ENCODE peak calls at places on chromosomes 1 and 21, in four cellular contexts. One of them, this sample, is unnamed.

GRCh38 chr21:37044643-37045042 is 28.2 kb downstream of the PIGP start:
- DNase-seq in H1: no peak
- DNase-seq in K562: no peak
- DNase-seq in GM12878: no peak
- DNase-seq in this sample: no peak

GRCh38 chr1:162285149-162285561 is 91.5 kb downstream of the SPATA46 start:
- DNase-seq in H1: no peak
- DNase-seq in K562: no peak
- DNase-seq in GM12878: no peak
- DNase-seq in this sample: peak; percentile 72

GRCh38 chr1:166032901-166033371 is 133.9 kb downstream of the FAM78B start:
- DNase-seq in H1: no peak
- DNase-seq in K562: no peak
- DNase-seq in GM12878: no peak
- DNase-seq in this sample: no peak

GRCh38 chr21:46304955-46305354 is 18.7 kb downstream of the C21orf58 start:
- DNase-seq in H1: no peak
- DNase-seq in K562: no peak
- DNase-seq in GM12878: no peak
- DNase-seq in this sample: no peak

GRCh38 chr1:178939328-178939727 is 68.5 kb upstream of the ANGPTL1 start:
- DNase-seq in H1: no peak
- DNase-seq in K562: no peak
- DNase-seq in GM12878: no peak
- DNase-seq in this sample: no peak

GRCh38 chr1:94753171-94753972 is 66.8 kb upstream of the SLC44A3 start:
- DNase-seq in H1: no peak
- DNase-seq in K562: no peak
- DNase-seq in GM12878: no peak
- DNase-seq in this sample: peak; percentile 26

GRCh38 chr1:13901041-13901440 is 201.1 kb downstream of the PRDM2 start:
- DNase-seq in H1: no peak
- DNase-seq in K562: no peak
- DNase-seq in GM12878: no peak
- DNase-seq in this sample: no peak

GRCh38 chr1:7045897-7046296 is 260.6 kb downstream of the CAMTA1 start:
- DNase-seq in H1: no peak
- DNase-seq in K562: no peak
- DNase-seq in GM12878: no peak
- DNase-seq in this sample: no peak

GRCh38 chr1:207964195-207964966 is 53.5 kb upstream of the CD34 start:
- DNase-seq in H1: no peak
- DNase-seq in K562: peak; percentile 35
- DNase-seq in GM12878: no peak
- DNase-seq in this sample: no peak

GRCh38 chr1:52368383-52369172 is 2.6 kb upstream of the CC2D1B start:
- DNase-seq in H1: no peak
- DNase-seq in K562: no peak
- DNase-seq in GM12878: no peak
- DNase-seq in this sample: peak; percentile 58

GRCh38 chr1:201917362-201918033 is 28.8 kb downstream of the SHISA4 start:
- DNase-seq in H1: no peak
- DNase-seq in K562: no peak
- DNase-seq in GM12878: no peak
- DNase-seq in this sample: no peak

GRCh38 chr1:36576677-36577076 is 94.0 kb upstream of the CSF3R start:
- DNase-seq in H1: no peak
- DNase-seq in K562: no peak
- DNase-seq in GM12878: no peak
- DNase-seq in this sample: no peak

GRCh38 chr1:31811605-31812004 is 4.2 kb downstream of the SPOCD1 start:
- DNase-seq in H1: no peak
- DNase-seq in K562: peak; percentile 12
- DNase-seq in GM12878: no peak
- DNase-seq in this sample: peak; percentile 35

GRCh38 chr1:70866522-70867256 is 180.9 kb downstream of the PTGER3 start:
- DNase-seq in H1: no peak
- DNase-seq in K562: no peak
- DNase-seq in GM12878: no peak
- DNase-seq in this sample: no peak

GRCh38 chr1:39799770-39800470 is 11.3 kb upstream of the BMP8B start:
- DNase-seq in H1: no peak
- DNase-seq in K562: peak; percentile 89
- DNase-seq in GM12878: no peak
- DNase-seq in this sample: peak; percentile 52

GRCh38 chr1:54254055-54254454 is 54.1 kb downstream of the MRPL37 start:
- DNase-seq in H1: no peak
- DNase-seq in K562: no peak
- DNase-seq in GM12878: no peak
- DNase-seq in this sample: no peak

GRCh38 chr1:223291796-223292195 is 72.2 kb downstream of the SUSD4 start:
- DNase-seq in H1: no peak
- DNase-seq in K562: no peak
- DNase-seq in GM12878: no peak
- DNase-seq in this sample: no peak

GRCh38 chr1:42950146-42950480 is 8.6 kb downstream of the SLC2A1 start:
- DNase-seq in H1: no peak
- DNase-seq in K562: no peak
- DNase-seq in GM12878: no peak
- DNase-seq in this sample: no peak
- TF ChIP-seq SRF in H1: no peak
- TF ChIP-seq SRF in K562: no peak
- TF ChIP-seq SRF in GM12878: no peak
- TF ChIP-seq SRF in this sample: no peak

GRCh38 chr1:3858231-3858981 is 1.1 kb downstream of the DFFB start:
- DNase-seq in H1: no peak
- DNase-seq in K562: peak; percentile 24
- DNase-seq in GM12878: no peak
- DNase-seq in this sample: peak; percentile 22
- TF ChIP-seq CBX5 in H1: no peak
- TF ChIP-seq CBX5 in K562: no peak
- TF ChIP-seq CBX5 in GM12878: no peak
- TF ChIP-seq CBX5 in this sample: no peak

GRCh38 chr1:248805905-248806304 is 19.8 kb downstream of the SH3BP5L start:
- DNase-seq in H1: no peak
- DNase-seq in K562: no peak
- DNase-seq in GM12878: no peak
- DNase-seq in this sample: no peak

GRCh38 chr1:248808876-248809275 is 16.8 kb downstream of the SH3BP5L start:
- DNase-seq in H1: no peak
- DNase-seq in K562: peak; percentile 2
- DNase-seq in GM12878: no peak
- DNase-seq in this sample: no peak

GRCh38 chr1:248804771-248805681 is 20.7 kb downstream of the SH3BP5L start:
- DNase-seq in H1: no peak
- DNase-seq in K562: no peak
- DNase-seq in GM12878: peak; percentile 73
- DNase-seq in this sample: no peak

GRCh38 chr1:248810000-248810726 is 15.6 kb downstream of the SH3BP5L start:
- DNase-seq in H1: no peak
- DNase-seq in K562: peak; percentile 3
- DNase-seq in GM12878: no peak
- DNase-seq in this sample: no peak

GRCh38 chr1:248807067-248807737 is 18.5 kb downstream of the SH3BP5L start:
- DNase-seq in H1: no peak
- DNase-seq in K562: peak; percentile 70
- DNase-seq in GM12878: no peak
- DNase-seq in this sample: peak; percentile 50
- TF ChIP-seq SRF in H1: no peak
- TF ChIP-seq SRF in K562: no peak
- TF ChIP-seq SRF in GM12878: no peak
- TF ChIP-seq SRF in this sample: no peak

GRCh38 chr1:235766794-235767285 is 99.9 kb downstream of the LYST start:
- DNase-seq in H1: no peak
- DNase-seq in K562: no peak
- DNase-seq in GM12878: no peak
- DNase-seq in this sample: no peak
- TF ChIP-seq CBX5 in H1: no peak
- TF ChIP-seq CBX5 in K562: no peak
- TF ChIP-seq CBX5 in GM12878: no peak
- TF ChIP-seq CBX5 in this sample: no peak

DNA sequence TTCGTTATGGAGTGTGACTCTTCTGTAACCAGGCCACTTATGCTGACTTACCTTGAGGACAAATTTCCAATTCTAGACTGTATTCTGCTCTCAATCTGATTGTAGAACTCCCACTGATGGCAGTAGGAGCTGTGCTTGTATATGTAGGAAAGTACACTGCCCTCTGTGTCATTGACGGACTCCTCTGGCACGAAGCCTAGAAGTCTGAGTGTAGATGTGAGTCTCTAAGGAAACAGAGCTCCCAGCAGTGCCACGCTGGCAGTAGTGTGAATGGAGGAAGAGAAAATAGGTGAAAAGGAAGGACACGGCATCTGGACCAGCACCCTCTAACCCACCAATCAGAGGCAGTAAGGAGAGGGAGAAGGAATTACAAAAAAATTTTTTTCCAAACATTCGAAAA is 130.4 kb upstream of the ADGRL2 start:
- DNase-seq in H1: no peak
- DNase-seq in K562: no peak
- DNase-seq in GM12878: no peak
- DNase-seq in this sample: no peak
- TF ChIP-seq SRF in H1: no peak
- TF ChIP-seq SRF in K562: no peak
- TF ChIP-seq SRF in GM12878: no peak
- TF ChIP-seq SRF in this sample: no peak

DNA sequence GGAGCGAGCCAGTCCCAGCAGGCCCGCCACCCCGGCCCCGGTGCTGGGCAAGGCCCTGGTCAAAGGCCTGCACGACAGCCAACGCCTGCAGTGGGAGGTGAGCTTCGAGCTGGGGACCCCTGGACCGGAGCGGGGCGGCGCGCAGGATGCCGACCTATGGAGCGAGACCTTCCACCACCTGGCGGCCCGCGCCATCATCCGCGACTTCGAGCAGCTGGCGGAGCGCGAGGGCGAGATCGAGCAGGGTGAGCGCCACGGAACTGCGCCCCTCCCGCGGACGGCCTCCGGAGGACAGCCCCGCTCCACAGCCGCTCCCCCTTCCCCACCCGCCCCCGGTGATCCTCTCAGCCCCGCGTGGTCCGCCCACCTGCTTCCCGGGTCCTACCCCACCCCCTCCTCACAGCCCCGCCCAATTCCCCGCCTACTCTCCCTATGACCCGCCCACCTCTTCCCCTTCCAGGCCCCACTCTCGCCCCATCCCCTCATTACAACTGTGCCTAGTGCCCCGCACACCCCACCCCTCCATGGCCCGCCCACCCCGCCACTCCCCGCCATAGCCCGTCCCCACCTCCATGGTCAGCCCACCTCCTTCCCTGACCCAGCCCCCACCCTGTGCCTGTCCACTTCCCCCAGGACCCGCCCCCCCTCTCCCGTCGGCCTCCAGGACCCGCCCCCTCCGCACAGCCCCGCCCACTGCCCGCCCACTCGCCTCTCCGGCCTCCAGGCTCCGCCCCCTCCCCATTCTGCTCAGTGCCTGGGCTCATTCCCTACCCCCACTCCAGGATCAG is 52.7 kb downstream of the VWA5B1 start:
- DNase-seq in H1: peak; percentile 49
- DNase-seq in K562: peak; percentile 94
- DNase-seq in GM12878: no peak
- DNase-seq in this sample: no peak
- TF ChIP-seq CBX5 in H1: no peak
- TF ChIP-seq CBX5 in K562: no peak
- TF ChIP-seq CBX5 in GM12878: no peak
- TF ChIP-seq CBX5 in this sample: no peak

GRCh38 chr1:227318852-227319607 is 738 bp upstream of the CDC42BPA start:
- DNase-seq in H1: peak; percentile 54
- DNase-seq in K562: peak; percentile 45
- DNase-seq in GM12878: no peak
- DNase-seq in this sample: peak; percentile 45

GRCh38 chr1:227316941-227317540 is 1.3 kb downstream of the CDC42BPA start:
- DNase-seq in H1: no peak
- DNase-seq in K562: peak; percentile 45
- DNase-seq in GM12878: no peak
- DNase-seq in this sample: no peak

GRCh38 chr1:227316456-227316855 is 1.8 kb downstream of the CDC42BPA start:
- DNase-seq in H1: no peak
- DNase-seq in K562: no peak
- DNase-seq in GM12878: no peak
- DNase-seq in this sample: no peak

GRCh38 chr1:227318003-227318851 is at the start of gene CDC42BPA:
- DNase-seq in H1: peak; percentile 19
- DNase-seq in K562: peak; percentile 95
- DNase-seq in GM12878: no peak
- DNase-seq in this sample: peak; percentile 46

GRCh38 chr1:227317541-227318002 is 720 bp downstream of the CDC42BPA start:
- DNase-seq in H1: peak; percentile 17
- DNase-seq in K562: peak; percentile 68
- DNase-seq in GM12878: no peak
- DNase-seq in this sample: peak; percentile 44
- TF ChIP-seq SRF in H1: no peak
- TF ChIP-seq SRF in K562: no peak
- TF ChIP-seq SRF in GM12878: no peak
- TF ChIP-seq SRF in this sample: no peak

GRCh38 chr1:46515576-46515975 is 25.9 kb downstream of the DMBX1 start:
- DNase-seq in H1: no peak
- DNase-seq in K562: no peak
- DNase-seq in GM12878: no peak
- DNase-seq in this sample: no peak
- TF ChIP-seq CBX5 in H1: no peak
- TF ChIP-seq CBX5 in K562: no peak
- TF ChIP-seq CBX5 in GM12878: no peak
- TF ChIP-seq CBX5 in this sample: no peak

DNA sequence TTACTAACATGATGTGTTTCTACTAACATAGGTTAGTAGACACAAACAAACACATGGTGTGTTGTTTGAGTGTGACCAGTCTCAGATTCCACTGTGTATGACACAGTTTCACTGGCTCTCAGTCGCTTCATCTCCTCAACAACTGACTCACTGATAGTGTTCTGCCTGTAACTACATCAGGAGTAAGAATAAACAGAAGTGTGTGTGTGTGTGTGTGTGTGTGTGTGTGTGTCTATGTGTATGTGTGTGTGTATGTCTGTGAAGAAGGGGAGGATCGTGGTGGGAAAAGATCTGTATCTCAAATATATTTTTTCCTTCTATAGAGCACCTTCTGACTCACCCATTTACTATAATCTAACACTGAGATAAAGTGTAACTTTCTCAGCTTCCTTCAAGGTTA is 391.0 kb downstream of the PTPRC start:
- DNase-seq in H1: no peak
- DNase-seq in K562: no peak
- DNase-seq in GM12878: no peak
- DNase-seq in this sample: no peak
- TF ChIP-seq SRF in H1: no peak
- TF ChIP-seq SRF in K562: no peak
- TF ChIP-seq SRF in GM12878: no peak
- TF ChIP-seq SRF in this sample: no peak

DNA sequence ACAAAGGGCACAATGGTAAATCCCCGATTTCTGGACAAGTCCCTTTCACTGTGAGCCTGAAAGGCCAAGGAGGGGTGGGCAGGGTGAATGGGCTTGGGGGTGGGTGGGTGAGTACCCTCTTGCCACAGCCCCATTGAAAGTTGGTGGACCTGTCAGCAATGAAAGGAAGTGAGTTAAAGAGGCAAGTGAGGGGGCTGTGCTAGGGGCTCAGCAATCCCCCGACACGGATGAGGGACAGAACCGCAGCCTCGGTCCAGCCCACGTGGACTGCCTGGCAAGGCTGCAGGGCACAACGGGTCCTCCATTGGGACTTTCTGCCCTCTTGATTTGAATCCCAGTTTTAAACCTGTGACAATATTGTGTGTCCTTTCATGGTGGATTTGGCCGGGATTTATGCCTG is 255.3 kb downstream of the FOXD2 start:
- DNase-seq in H1: no peak
- DNase-seq in K562: no peak
- DNase-seq in GM12878: no peak
- DNase-seq in this sample: no peak
- TF ChIP-seq CBX5 in H1: no peak
- TF ChIP-seq CBX5 in K562: no peak
- TF ChIP-seq CBX5 in GM12878: no peak
- TF ChIP-seq CBX5 in this sample: no peak

This sample was measured in HepG2.